ENCODE peak calls at places on chromosomes 4 and X, in seven cellular contexts. One of them, this sample, is unnamed.
A peak's percentile ranks its signal among the peaks of the same experiment; 100 is the strongest.

GRCh38 chrX:130893356-130894085 is 9.5 kb downstream of the ENOX2 start:
- DNase-seq in fibroblast of lung: no peak
- DNase-seq in upper lobe of right lung: no peak
- DNase-seq in uterus: no peak
- DNase-seq in ascending aorta: no peak
- DNase-seq in lower lobe of right lung: no peak
- DNase-seq in ovary: no peak
- DNase-seq in this sample: no peak

GRCh38 chrX:30309139-30309571 is at the start of gene NR0B1:
- DNase-seq in uterus: no peak
- DNase-seq in fibroblast of lung: peak; percentile 8
- DNase-seq in ascending aorta: no peak
- DNase-seq in lower lobe of right lung: no peak
- DNase-seq in upper lobe of right lung: no peak
- DNase-seq in ovary: peak; percentile 52
- DNase-seq in this sample: no peak

GRCh38 chr4:120052840-120053239 is 13.8 kb downstream of the MAD2L1 start:
- DNase-seq in ascending aorta: peak; percentile 96
- DNase-seq in uterus: peak; percentile 30
- DNase-seq in lower lobe of right lung: peak; percentile 55
- DNase-seq in ovary: no peak
- DNase-seq in fibroblast of lung: peak; percentile 94
- DNase-seq in upper lobe of right lung: no peak
- DNase-seq in this sample: no peak

GRCh38 chr4:182144621-182145359 is 98.4 kb upstream of the TENM3 start:
- DNase-seq in uterus: peak; percentile 18
- DNase-seq in ascending aorta: no peak
- DNase-seq in ovary: peak; percentile 32
- DNase-seq in upper lobe of right lung: no peak
- DNase-seq in lower lobe of right lung: no peak
- DNase-seq in fibroblast of lung: no peak
- DNase-seq in this sample: no peak

GRCh38 chr4:13627185-13627605 is 330 bp downstream of the BOD1L1 start:
- DNase-seq in upper lobe of right lung: peak; percentile 69
- DNase-seq in uterus: no peak
- DNase-seq in fibroblast of lung: peak; percentile 19
- DNase-seq in ovary: no peak
- DNase-seq in lower lobe of right lung: peak; percentile 58
- DNase-seq in ascending aorta: no peak
- DNase-seq in this sample: peak; percentile 34

GRCh38 chr4:7045961-7046921 is 3.1 kb downstream of the TADA2B start:
- DNase-seq in ascending aorta: no peak
- DNase-seq in ovary: peak; percentile 37
- DNase-seq in upper lobe of right lung: no peak
- DNase-seq in lower lobe of right lung: no peak
- DNase-seq in uterus: no peak
- DNase-seq in fibroblast of lung: no peak
- DNase-seq in this sample: no peak

GRCh38 chr4:138290803-138291202 is 48.7 kb upstream of the SLC7A11 start:
- DNase-seq in ascending aorta: no peak
- DNase-seq in ovary: no peak
- DNase-seq in lower lobe of right lung: no peak
- DNase-seq in fibroblast of lung: no peak
- DNase-seq in uterus: no peak
- DNase-seq in upper lobe of right lung: no peak
- DNase-seq in this sample: no peak

GRCh38 chr4:114378306-114378903 is 220.2 kb upstream of the UGT8 start:
- DNase-seq in ascending aorta: no peak
- DNase-seq in lower lobe of right lung: no peak
- DNase-seq in uterus: no peak
- DNase-seq in fibroblast of lung: peak; percentile 53
- DNase-seq in upper lobe of right lung: no peak
- DNase-seq in ovary: no peak
- DNase-seq in this sample: no peak

GRCh38 chr4:183721207-183722081 is 62.4 kb downstream of the TRAPPC11 start:
- DNase-seq in ascending aorta: no peak
- DNase-seq in upper lobe of right lung: peak; percentile 88
- DNase-seq in fibroblast of lung: peak; percentile 20
- DNase-seq in lower lobe of right lung: peak; percentile 80
- DNase-seq in uterus: peak; percentile 39
- DNase-seq in ovary: peak; percentile 90
- DNase-seq in this sample: peak; percentile 53

GRCh38 chr4:16794816-16795445 is 103.5 kb downstream of the LDB2 start:
- DNase-seq in lower lobe of right lung: no peak
- DNase-seq in fibroblast of lung: peak; percentile 42
- DNase-seq in ascending aorta: peak; percentile 64
- DNase-seq in upper lobe of right lung: no peak
- DNase-seq in uterus: peak; percentile 66
- DNase-seq in ovary: peak; percentile 47
- DNase-seq in this sample: peak; percentile 16

GRCh38 chr4:5887361-5888221 is 5.3 kb downstream of the CRMP1 start:
- DNase-seq in fibroblast of lung: peak; percentile 25
- DNase-seq in lower lobe of right lung: no peak
- DNase-seq in uterus: peak; percentile 25
- DNase-seq in ascending aorta: no peak
- DNase-seq in upper lobe of right lung: no peak
- DNase-seq in ovary: no peak
- DNase-seq in this sample: no peak

GRCh38 chr4:19913670-19914069 is 338.0 kb upstream of the SLIT2 start:
- DNase-seq in fibroblast of lung: peak; percentile 35
- DNase-seq in upper lobe of right lung: no peak
- DNase-seq in uterus: no peak
- DNase-seq in ascending aorta: no peak
- DNase-seq in lower lobe of right lung: no peak
- DNase-seq in ovary: no peak
- DNase-seq in this sample: no peak

GRCh38 chrX:123884809-123885408 is 25.1 kb downstream of the XIAP start:
- DNase-seq in upper lobe of right lung: no peak
- DNase-seq in fibroblast of lung: peak; percentile 38
- DNase-seq in ovary: no peak
- DNase-seq in ascending aorta: no peak
- DNase-seq in uterus: peak; percentile 46
- DNase-seq in lower lobe of right lung: no peak
- DNase-seq in this sample: peak; percentile 32

GRCh38 chrX:39336709-39337294 is 535.5 kb downstream of the MID1IP1 start:
- DNase-seq in ascending aorta: peak; percentile 63
- DNase-seq in uterus: peak; percentile 70
- DNase-seq in lower lobe of right lung: no peak
- DNase-seq in upper lobe of right lung: no peak
- DNase-seq in ovary: peak; percentile 45
- DNase-seq in fibroblast of lung: peak; percentile 12
- DNase-seq in this sample: no peak

GRCh38 chr4:52250124-52250523 is 199.0 kb downstream of the SPATA18 start:
- DNase-seq in fibroblast of lung: no peak
- DNase-seq in upper lobe of right lung: no peak
- DNase-seq in ovary: peak; percentile 48
- DNase-seq in lower lobe of right lung: no peak
- DNase-seq in ascending aorta: peak; percentile 85
- DNase-seq in uterus: peak; percentile 67
- DNase-seq in this sample: no peak

GRCh38 chrX:78092296-78092695 is 11.8 kb upstream of the PGK1 start:
- DNase-seq in lower lobe of right lung: no peak
- DNase-seq in uterus: no peak
- DNase-seq in fibroblast of lung: peak; percentile 52
- DNase-seq in ovary: no peak
- DNase-seq in upper lobe of right lung: no peak
- DNase-seq in ascending aorta: no peak
- DNase-seq in this sample: no peak

GRCh38 chr4:152581536-152582160 is 45.8 kb upstream of the FBXW7 start:
- DNase-seq in lower lobe of right lung: no peak
- DNase-seq in ovary: no peak
- DNase-seq in uterus: no peak
- DNase-seq in upper lobe of right lung: no peak
- DNase-seq in fibroblast of lung: no peak
- DNase-seq in ascending aorta: no peak
- DNase-seq in this sample: no peak

GRCh38 chr4:184792950-184793555 is 32.7 kb downstream of the ACSL1 start:
- DNase-seq in fibroblast of lung: peak; percentile 97
- DNase-seq in ovary: no peak
- DNase-seq in upper lobe of right lung: no peak
- DNase-seq in lower lobe of right lung: peak; percentile 51
- DNase-seq in ascending aorta: no peak
- DNase-seq in uterus: peak; percentile 60
- DNase-seq in this sample: peak; percentile 10

GRCh38 chrX:40300286-40300890 is 202.6 kb upstream of the BCOR start:
- DNase-seq in ascending aorta: no peak
- DNase-seq in ovary: no peak
- DNase-seq in fibroblast of lung: no peak
- DNase-seq in upper lobe of right lung: no peak
- DNase-seq in uterus: no peak
- DNase-seq in lower lobe of right lung: no peak
- DNase-seq in this sample: no peak

GRCh38 chrX:42127563-42127962 is 204.2 kb upstream of the CASK start:
- DNase-seq in ascending aorta: no peak
- DNase-seq in fibroblast of lung: no peak
- DNase-seq in upper lobe of right lung: no peak
- DNase-seq in lower lobe of right lung: no peak
- DNase-seq in ovary: no peak
- DNase-seq in uterus: no peak
- DNase-seq in this sample: no peak

GRCh38 chr4:78519962-78520361 is 31.6 kb upstream of the ANXA3 start:
- DNase-seq in upper lobe of right lung: no peak
- DNase-seq in fibroblast of lung: no peak
- DNase-seq in ovary: no peak
- DNase-seq in uterus: no peak
- DNase-seq in lower lobe of right lung: no peak
- DNase-seq in ascending aorta: no peak
- DNase-seq in this sample: no peak

DNA sequence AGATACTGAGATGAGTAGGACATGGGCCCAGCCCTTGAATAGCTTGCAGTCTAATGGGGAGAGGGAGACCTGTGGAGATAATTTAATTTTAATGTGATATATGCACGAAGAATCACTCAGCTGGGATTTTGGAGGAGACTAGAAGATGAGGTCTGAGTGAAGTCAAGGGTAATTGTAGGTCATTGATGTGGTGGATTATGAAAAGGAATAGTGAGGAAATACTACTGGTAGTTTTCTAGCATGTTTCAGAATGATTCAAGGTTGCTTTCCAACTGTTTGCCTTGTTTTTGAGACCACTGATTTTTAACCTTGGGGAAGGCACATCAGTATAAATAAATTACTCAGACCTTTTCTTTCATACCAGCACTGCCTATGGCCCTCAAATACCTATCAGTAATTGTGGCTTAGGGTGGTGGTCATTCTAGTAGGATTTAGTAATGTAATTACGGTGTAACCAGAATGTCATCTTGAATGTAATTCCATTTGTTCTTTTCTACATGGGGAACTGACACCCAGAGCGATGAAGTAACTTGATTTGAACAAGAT is 25.6 kb downstream of the PTTG2 start:
- DNase-seq in ovary: no peak
- DNase-seq in fibroblast of lung: no peak
- DNase-seq in upper lobe of right lung: no peak
- DNase-seq in uterus: no peak
- DNase-seq in lower lobe of right lung: no peak
- DNase-seq in ascending aorta: no peak
- DNase-seq in this sample: no peak
- H3K4me1 ChIP-seq in ovary: peaks cover 11% of the 10 kb centered on the region
- H3K4me1 ChIP-seq in fibroblast of lung: no peaks in the 10 kb centered on the region
- H3K4me1 ChIP-seq in upper lobe of right lung: peaks cover 27% of the 10 kb centered on the region
- H3K4me1 ChIP-seq in uterus: peaks cover 4% of the 10 kb centered on the region
- H3K4me1 ChIP-seq in lower lobe of right lung: peaks cover 41% of the 10 kb centered on the region
- H3K4me1 ChIP-seq in ascending aorta: peaks cover 47% of the 10 kb centered on the region
- H3K4me1 ChIP-seq in this sample: peaks cover 4% of the 10 kb centered on the region

DNA sequence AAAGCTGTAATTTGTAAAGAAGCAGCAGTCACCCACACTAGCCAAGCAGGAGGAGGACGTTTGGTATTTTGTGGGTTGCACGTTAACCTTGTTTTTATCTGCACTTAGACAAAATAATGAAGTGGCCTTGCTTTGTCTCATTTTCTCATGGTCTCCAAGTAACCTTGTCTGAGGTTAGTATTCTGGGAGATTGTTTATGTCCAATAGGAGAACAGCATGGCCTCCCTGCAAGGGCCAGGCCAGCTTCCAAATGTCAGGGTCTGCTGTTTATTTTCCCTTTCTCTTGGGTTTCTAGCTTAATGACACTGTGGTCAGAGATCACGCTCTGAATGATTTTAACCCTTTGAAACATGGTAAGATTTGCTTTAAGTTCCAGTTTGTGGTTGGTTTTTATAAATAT is 29.9 kb downstream of the PNMA6E start:
- DNase-seq in uterus: no peak
- DNase-seq in lower lobe of right lung: no peak
- DNase-seq in fibroblast of lung: peak; percentile 39
- DNase-seq in ascending aorta: no peak
- DNase-seq in ovary: peak; percentile 69
- DNase-seq in upper lobe of right lung: no peak
- DNase-seq in this sample: no peak
- H3K9me3 ChIP-seq in uterus: no peaks in the 10 kb centered on the region
- H3K9me3 ChIP-seq in lower lobe of right lung: no peaks in the 10 kb centered on the region
- H3K9me3 ChIP-seq in fibroblast of lung: no peaks in the 10 kb centered on the region
- H3K9me3 ChIP-seq in ascending aorta: no peaks in the 10 kb centered on the region
- H3K9me3 ChIP-seq in ovary: no peaks in the 10 kb centered on the region
- H3K9me3 ChIP-seq in upper lobe of right lung: no peaks in the 10 kb centered on the region
- H3K9me3 ChIP-seq in this sample: no peaks in the 10 kb centered on the region

DNA sequence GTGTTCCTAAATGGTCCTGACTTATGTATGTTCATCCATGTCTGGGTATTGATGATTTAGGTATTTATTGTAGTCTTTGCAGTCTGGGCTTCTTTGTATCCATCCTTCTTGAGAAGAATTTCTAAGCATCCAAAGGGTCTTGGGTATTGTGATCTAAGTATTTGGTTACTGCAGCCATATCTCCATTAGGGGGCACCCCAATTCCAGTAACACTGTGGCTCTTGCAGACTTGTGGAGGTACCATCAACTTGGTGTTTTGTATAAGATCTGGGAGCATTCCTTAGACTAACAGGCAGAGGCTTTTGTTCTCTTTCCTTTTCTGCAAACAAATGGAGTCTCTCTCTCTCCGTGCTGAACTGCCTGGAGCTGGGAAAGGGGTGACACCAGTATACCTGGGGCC is 113.7 kb upstream of the NEXMIF start:
- DNase-seq in uterus: no peak
- DNase-seq in fibroblast of lung: peak; percentile 6
- DNase-seq in ascending aorta: no peak
- DNase-seq in ovary: no peak
- DNase-seq in upper lobe of right lung: no peak
- DNase-seq in lower lobe of right lung: no peak
- DNase-seq in this sample: no peak
- TF ChIP-seq CTCF in uterus: no peak
- TF ChIP-seq CTCF in fibroblast of lung: no peak
- TF ChIP-seq CTCF in ascending aorta: no peak
- TF ChIP-seq CTCF in ovary: no peak
- TF ChIP-seq CTCF in upper lobe of right lung: peak; percentile 25
- TF ChIP-seq CTCF in lower lobe of right lung: peak; percentile 24
- TF ChIP-seq CTCF in this sample: no peak

DNA sequence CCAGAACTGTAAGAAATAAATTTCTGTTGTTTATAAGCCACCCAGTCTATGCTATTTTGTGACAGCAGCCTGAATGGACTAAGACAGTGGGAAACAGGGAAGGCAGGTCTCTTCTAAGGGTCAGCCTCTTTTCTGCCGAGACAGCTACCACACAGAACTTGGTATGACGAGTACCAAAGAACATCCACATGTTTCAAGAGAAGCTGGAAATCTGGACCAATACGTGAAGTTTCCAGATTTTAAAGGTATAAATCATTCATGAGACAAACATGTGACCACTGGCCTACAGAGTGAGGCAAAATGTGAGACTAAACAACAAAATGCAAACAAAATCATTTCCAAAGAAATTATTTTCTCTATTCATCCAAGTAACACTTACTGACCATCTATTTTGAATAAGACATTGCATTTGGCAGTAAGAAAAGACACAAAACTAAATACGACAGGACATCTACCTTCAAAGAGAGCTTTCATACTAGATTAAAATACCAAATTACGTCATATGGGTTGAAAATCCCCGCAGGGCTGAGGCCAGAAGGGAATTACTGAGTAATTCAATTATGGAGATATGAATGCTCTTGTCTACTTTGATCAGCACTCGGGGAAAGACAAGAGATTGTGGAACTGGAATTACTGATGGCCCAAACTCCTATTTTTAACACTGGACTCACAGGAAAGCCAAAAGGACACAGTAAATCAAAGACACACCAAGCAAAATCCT is 7.2 kb downstream of the SCARB2 start:
- DNase-seq in uterus: peak; percentile 40
- DNase-seq in ovary: no peak
- DNase-seq in ascending aorta: no peak
- DNase-seq in fibroblast of lung: no peak
- DNase-seq in upper lobe of right lung: no peak
- DNase-seq in lower lobe of right lung: no peak
- DNase-seq in this sample: no peak
- H3K4me1 ChIP-seq in uterus: peaks cover 21% of the 10 kb centered on the region
- H3K4me1 ChIP-seq in ovary: peaks cover 18% of the 10 kb centered on the region
- H3K4me1 ChIP-seq in ascending aorta: peaks cover 63% of the 10 kb centered on the region
- H3K4me1 ChIP-seq in fibroblast of lung: peaks cover 30% of the 10 kb centered on the region
- H3K4me1 ChIP-seq in upper lobe of right lung: peaks cover 86% of the 10 kb centered on the region
- H3K4me1 ChIP-seq in lower lobe of right lung: peaks cover 90% of the 10 kb centered on the region
- H3K4me1 ChIP-seq in this sample: peaks cover 1% of the 10 kb centered on the region